ENCODE peak calls at places on chromosomes 7 and 10, in nine cellular contexts. Z is neuronal stem cell; W is effector memory CD4-positive, alpha-beta T cell; I is tibial nerve; A is PC-3; Y is PC-9; U is psoas muscle; C is CD4-positive, alpha-beta memory T cell; K is CD4-positive, CD25-positive, alpha-beta regulatory T cell. P is an unnamed sample. For H3K36me3, the result is how much of the 10 kb centered on the place peaks cover.

GRCh38 chr10:121662945-121663917 is 65.0 kb upstream of the FGFR2 start:
- DNase-seq in U (no peak), A (no peak), W (no peak), Y (no peak), C (no peak), Z (peak), K (no peak), I (no peak), P (no peak)

GRCh38 chr7:112945046-112945445 is 141.6 kb downstream of the GPR85 start:
- DNase-seq in Z (no peak), I (no peak), A (no peak), W (no peak), Y (no peak), K (no peak), C (no peak), U (no peak), P (no peak)

GRCh38 chr7:36911788-36912187 is 187.5 kb upstream of the AOAH start:
- DNase-seq in I (no peak), Y (no peak), K (no peak), U (no peak), A (no peak), W (no peak), C (no peak), Z (no peak), P (no peak)

GRCh38 chr10:34405611-34406462 is 409.3 kb downstream of the PARD3 start:
- DNase-seq in Y (peak), C (no peak), I (no peak), W (no peak), U (no peak), Z (no peak), A (peak), K (no peak), P (no peak)

GRCh38 chr10:3787001-3787400 is 2.0 kb upstream of the KLF6 start:
- DNase-seq in U (no peak), C (no peak), Y (no peak), I (no peak), K (no peak), Z (no peak), W (no peak), A (peak), P (no peak)

GRCh38 chr7:94907420-94908203 is at the start of gene PPP1R9A:
- DNase-seq in I (no peak), U (peak), W (no peak), A (peak), Z (peak), C (no peak), Y (no peak), K (no peak), P (peak)

GRCh38 chr7:52956379-52956915 is 79.0 kb upstream of the POM121L12 start:
- DNase-seq in U (no peak), Z (no peak), Y (no peak), W (no peak), A (peak), K (no peak), C (no peak), I (no peak), P (no peak)

GRCh38 chr10:63977329-63977923 is 456.2 kb downstream of the REEP3 start:
- DNase-seq in Y (no peak), Z (peak), U (no peak), A (peak), K (no peak), C (no peak), W (no peak), I (no peak), P (no peak)

GRCh38 chr7:155371331-155371883 is 73.7 kb downstream of the INSIG1 start:
- DNase-seq in A (no peak), U (peak), Y (no peak), Z (no peak), C (no peak), W (no peak), K (no peak), I (no peak), P (no peak)

GRCh38 chr7:19665399-19666008 is 43.3 kb downstream of the POLR1F start:
- DNase-seq in I (no peak), A (peak), C (peak), U (no peak), Z (no peak), W (no peak), Y (no peak), K (no peak), P (no peak)

DNA sequence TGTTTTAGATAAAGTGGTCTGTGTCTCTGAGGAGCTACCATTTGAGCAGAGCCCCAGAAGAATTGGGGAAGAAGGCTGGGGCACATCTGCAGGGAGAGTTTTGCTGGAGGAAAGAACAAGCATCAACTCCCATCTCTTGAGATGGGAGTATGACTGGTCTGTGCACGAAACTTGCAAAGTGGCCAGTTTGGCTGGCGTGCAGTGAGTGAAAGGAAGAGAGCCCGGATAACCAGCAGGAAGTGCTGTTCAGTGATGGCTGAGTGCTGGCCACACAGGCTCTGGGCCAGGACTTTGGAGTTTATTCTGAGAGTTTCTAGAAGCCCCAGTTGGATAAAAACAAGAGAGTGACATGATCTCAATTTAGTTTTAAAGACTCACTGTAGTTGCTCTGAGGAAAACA is 34.4 kb upstream of the SVIL start:
- DNase-seq in K (no peak), Z (no peak), A (peak), U (no peak), Y (no peak), C (no peak), I (no peak), W (no peak), P (no peak)
- H3K27ac ChIP-seq in K (no peak), Z (no peak), A (peak), U (peak), Y (peak), C (no peak), I (no peak), W (no peak), P (no peak)

DNA sequence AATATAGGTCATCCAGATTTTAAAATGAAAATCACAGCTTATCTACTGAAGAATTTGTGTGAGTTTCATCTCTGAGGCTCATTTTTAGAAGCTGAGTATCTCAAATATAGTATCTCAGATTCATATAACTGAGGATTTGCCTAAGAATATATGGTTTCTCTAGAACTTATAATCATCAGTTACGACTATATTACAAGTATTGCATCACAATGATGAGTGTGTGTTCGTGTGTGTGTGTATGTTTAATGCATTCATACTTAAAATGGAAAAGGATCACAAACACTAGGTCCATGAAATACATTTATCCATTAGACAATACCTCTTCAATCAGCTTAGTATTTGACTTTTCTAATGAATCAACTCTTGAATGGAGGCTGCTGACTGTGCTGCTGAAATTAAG is 21.3 kb downstream of the RUFY2 start:
- DNase-seq in Y (no peak), W (no peak), C (no peak), Z (no peak), U (no peak), A (no peak), I (no peak), K (no peak), P (no peak)
- H3K36me3 ChIP-seq in Y (under half), W (under half), C (under half), Z (under half), U (half or more), A (under half), I (half or more), K (under half), P (under half)

DNA sequence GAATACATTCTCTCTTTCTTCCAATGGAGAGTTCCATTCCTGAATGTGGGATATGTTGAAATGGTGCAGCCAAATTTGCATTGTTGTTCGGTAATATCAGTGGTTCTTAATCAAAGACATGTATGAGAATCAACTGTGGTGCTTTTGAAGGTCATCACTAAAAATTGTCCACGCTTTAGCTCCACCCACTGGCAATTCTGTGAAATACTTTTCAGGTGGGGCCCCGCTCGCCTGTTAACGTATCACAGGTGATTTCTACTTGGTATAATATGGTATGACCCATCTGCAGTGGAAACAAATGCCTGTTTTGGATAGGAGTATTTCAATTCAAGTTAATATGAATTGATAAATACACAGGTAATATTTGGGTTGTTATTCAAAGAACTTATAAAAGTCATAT is 178.4 kb downstream of the NSUN6 start:
- DNase-seq in C (no peak), A (peak), I (no peak), K (no peak), Y (no peak), W (no peak), U (no peak), Z (no peak), P (peak)
- H3K4me3 ChIP-seq in C (no peak), A (no peak), I (no peak), K (no peak), Y (no peak), W (no peak), U (no peak), Z (no peak), P (no peak)

DNA sequence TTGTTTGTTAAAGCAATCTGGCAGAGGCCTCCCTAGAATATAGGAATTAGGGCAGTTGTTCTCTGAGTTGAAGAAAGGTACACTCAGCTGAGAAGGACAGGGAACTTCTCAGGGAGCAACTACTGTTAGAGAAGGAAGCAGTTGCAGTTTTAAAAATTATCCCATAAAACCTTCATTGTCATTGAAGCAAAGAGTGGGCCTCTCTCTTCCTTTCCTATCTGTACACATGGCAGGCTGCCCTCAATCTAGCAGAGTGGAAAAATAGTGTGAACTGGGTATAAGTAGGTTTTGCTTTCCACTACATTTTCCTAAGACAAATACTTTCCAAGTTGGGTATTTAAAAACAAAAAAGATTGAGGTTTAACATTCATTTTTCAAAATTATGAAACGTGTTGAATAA is 236.7 kb upstream of the KLF14 start:
- DNase-seq in K (no peak), U (no peak), Z (no peak), I (no peak), Y (no peak), C (no peak), A (no peak), W (no peak), P (no peak)
- H3K27ac ChIP-seq in K (peak), U (peak), Z (no peak), I (no peak), Y (peak), C (no peak), A (no peak), W (no peak), P (no peak)

DNA sequence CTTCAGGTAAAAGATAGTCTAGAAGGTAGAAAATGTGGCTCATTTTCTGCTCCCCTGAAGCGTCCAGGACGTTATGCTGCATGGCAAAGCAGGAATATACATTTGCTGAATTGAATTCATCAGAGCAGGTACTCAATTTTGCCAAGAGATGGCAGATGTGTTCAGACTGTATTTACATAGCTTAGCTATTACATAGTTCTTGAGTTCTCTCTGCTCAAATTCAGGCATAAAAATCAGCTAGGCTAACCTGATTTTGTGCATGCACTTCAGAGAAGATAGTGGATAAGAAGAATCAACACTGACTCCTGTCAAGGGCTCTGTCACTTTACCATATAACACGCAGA is 209.2 kb upstream of the FAM3C start:
- DNase-seq in U (no peak), K (no peak), C (no peak), Z (no peak), Y (no peak), W (no peak), I (no peak), A (peak), P (no peak)
- H3K36me3 ChIP-seq in U (under half), K (under half), C (under half), Z (under half), Y (under half), W (under half), I (under half), A (under half), P (under half)

DNA sequence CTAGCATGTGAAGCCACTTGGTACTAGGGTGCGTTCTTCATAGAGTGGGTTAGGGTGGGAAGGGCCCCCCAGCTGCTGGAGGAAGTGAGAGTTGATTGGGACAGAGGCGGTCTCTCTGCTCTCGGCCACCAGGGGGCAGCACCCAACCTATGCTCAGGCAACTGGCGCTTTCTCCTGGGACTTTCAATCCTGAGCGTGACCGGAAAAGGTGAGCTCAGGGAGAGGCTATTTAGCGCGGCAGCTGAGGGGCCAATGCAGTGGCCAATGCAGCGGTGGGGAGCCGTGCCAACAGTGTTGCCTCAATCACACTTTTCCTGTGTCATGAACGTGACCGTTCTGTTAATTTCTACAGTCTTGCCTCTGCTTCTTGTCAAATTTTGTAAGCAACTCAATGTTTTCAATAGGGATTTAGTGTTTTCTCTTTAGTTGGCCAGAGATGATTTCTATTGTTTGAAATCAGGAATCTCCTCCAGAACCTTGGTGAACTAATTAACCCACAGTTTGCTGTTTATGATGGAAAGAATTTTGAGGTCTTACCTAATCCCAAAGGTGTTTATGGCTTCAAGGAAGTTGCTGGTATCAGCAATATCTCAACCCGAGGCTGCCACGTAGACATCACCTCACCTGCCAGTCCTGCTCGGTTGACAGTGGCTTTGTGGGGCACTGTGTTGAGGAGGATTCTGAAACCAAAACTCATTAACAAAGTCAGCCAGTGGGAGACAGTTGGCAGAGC is 67.9 kb upstream of the PDZD8 start:
- DNase-seq in I (peak), Y (peak), W (peak), K (peak), C (peak), U (peak), A (peak), Z (peak), P (peak)
- H3K4me3 ChIP-seq in I (no peak), Y (peak), W (no peak), K (no peak), C (no peak), U (peak), A (no peak), Z (no peak), P (no peak)

GRCh38 chr7:32072397-32072796 is 2.2 kb upstream of the PDE1C start:
- DNase-seq in A (no peak), Y (no peak), I (no peak), Z (no peak), W (no peak), C (no peak), K (no peak), U (no peak), P (no peak)
- H3K27ac ChIP-seq in A (no peak), Y (no peak), I (no peak), Z (no peak), W (no peak), C (no peak), K (no peak), U (no peak), P (no peak)

GRCh38 chr10:113882240-113882639 is 27.8 kb downstream of the NHLRC2 start:
- DNase-seq in K (no peak), I (no peak), W (no peak), Y (no peak), C (no peak), U (no peak), A (no peak), Z (no peak), P (no peak)
- H3K36me3 ChIP-seq in K (under half), I (half or more), W (under half), Y (under half), C (under half), U (half or more), A (under half), Z (under half), P (under half)